ENCODE peak calls at places on chromosomes 7 and 10, in six cellular contexts. P is GM23338; H is H9; U is amniotic epithelial cell; Y is ascending aorta; L is activated CD4-positive, alpha-beta T cell treated with anti-CD3 and anti-CD28 coated beads, Interleukin-2, amount 10 ng/mL, durations not matched to agents 7 days and 5 days. J is an unnamed sample.

GRCh38 chr7:80819503-80819902 is 99.3 kb downstream of the SEMA3C start:
- DNase-seq in H (no peak), U (no peak), P (no peak), Y (no peak), L (no peak), J (no peak)

GRCh38 chr7:16774986-16775385 is 21.4 kb downstream of the TSPAN13 start:
- DNase-seq in L (no peak), Y (no peak), P (no peak), H (no peak), U (no peak), J (no peak)

GRCh38 chr7:105309235-105310156 is 79.2 kb downstream of the SRPK2 start:
- DNase-seq in L (no peak), U (no peak), P (peak; percentile 48), Y (no peak), H (no peak), J (no peak)

GRCh38 chr7:132251327-132251659 is 325.0 kb downstream of the PLXNA4 start:
- DNase-seq in U (no peak), Y (peak; percentile 38), P (peak; percentile 48), H (peak; percentile 44), L (no peak), J (peak; percentile 92)

GRCh38 chr7:150978136-150978789 is at the start of gene KCNH2:
- DNase-seq in P (peak; percentile 88), U (no peak), Y (no peak), L (peak; percentile 24), H (peak; percentile 88), J (peak; percentile 84)

GRCh38 chr7:96901822-96902412 is 103.4 kb upstream of the DLX6 start:
- DNase-seq in L (no peak), H (no peak), Y (no peak), P (no peak), U (no peak), J (no peak)

GRCh38 chr7:108457871-108458270 is 1.6 kb upstream of the NRCAM start:
- DNase-seq in Y (no peak), U (no peak), P (no peak), H (no peak), L (no peak), J (no peak)

GRCh38 chr7:22962775-22963358 is 51.1 kb downstream of the HYCC1 start:
- DNase-seq in U (no peak), L (no peak), P (no peak), H (no peak), Y (no peak), J (no peak)

GRCh38 chr10:69464801-69465401 is 13.6 kb downstream of the TSPAN15 start:
- DNase-seq in H (no peak), U (no peak), L (no peak), P (no peak), Y (no peak), J (peak; percentile 79)

GRCh38 chr7:641966-642365 is 84.5 kb upstream of the DNAAF5 start:
- DNase-seq in Y (no peak), P (no peak), H (no peak), U (no peak), L (no peak), J (no peak)

GRCh38 chr10:114603943-114604342 is 54.1 kb downstream of the ABLIM1 start:
- DNase-seq in U (peak; percentile 18), P (no peak), Y (no peak), H (no peak), L (peak; percentile 31), J (no peak)

GRCh38 chr10:118802126-118802793 is 47.5 kb upstream of the CACUL1 start:
- DNase-seq in L (no peak), Y (no peak), P (no peak), H (no peak), U (no peak), J (no peak)

GRCh38 chr10:111113961-111114830 is 37.4 kb downstream of the ADRA2A start:
- DNase-seq in L (no peak), P (no peak), Y (no peak), H (peak; percentile 20), U (peak; percentile 0), J (no peak)

GRCh38 chr7:28904539-28905143 is 53.5 kb downstream of the TRIL start:
- DNase-seq in U (no peak), P (no peak), Y (no peak), H (no peak), L (no peak), J (no peak)

GRCh38 chr10:22252286-22252800 is 34.5 kb upstream of the EBLN1 start:
- DNase-seq in L (peak; percentile 39), U (peak; percentile 34), Y (no peak), P (no peak), H (peak; percentile 46), J (peak; percentile 79)

GRCh38 chr7:14960686-14961085 is 58.1 kb upstream of the DGKB start:
- DNase-seq in L (no peak), U (no peak), Y (no peak), H (no peak), P (no peak), J (no peak)

GRCh38 chr7:29189743-29190201 is 4.8 kb upstream of the CHN2 start:
- DNase-seq in Y (no peak), P (peak; percentile 98), U (peak; percentile 13), L (peak; percentile 55), H (peak; percentile 99), J (peak; percentile 73)

GRCh38 chr10:128025437-128025836 is 100.8 kb downstream of the MKI67 start:
- DNase-seq in H (no peak), U (no peak), Y (no peak), P (no peak), L (no peak), J (peak; percentile 51)

GRCh38 chr10:128163701-128164100 is 37.5 kb upstream of the MKI67 start:
- DNase-seq in L (no peak), H (no peak), U (no peak), Y (no peak), P (no peak), J (no peak)

GRCh38 chr7:44867073-44867990 is 18.0 kb downstream of the PURB start:
- DNase-seq in P (no peak), U (peak; percentile 92), Y (no peak), H (no peak), L (no peak), J (peak; percentile 78)

GRCh38 chr7:42091461-42092229 is 145.4 kb downstream of the GLI3 start:
- DNase-seq in L (no peak), H (peak; percentile 80), U (no peak), P (peak; percentile 89), Y (no peak), J (no peak)